ENCODE peak calls at places on chromosomes 16 and 17, in six cellular contexts. N is thoracic aorta, K is PC-3, L is cardiac fibroblast, D is fibroblast of lung, X is bronchial epithelial cell. I is an unnamed sample.

GRCh38 chr16:75764154-75764768 is 38.0 kb upstream of the CPHXL start:
- DNase-seq in L (peak), K (peak), X (peak), D (peak), N (no peak), I (peak)

GRCh38 chr17:78112508-78113471 is 15.8 kb downstream of the TMC6 start:
- DNase-seq in N (no peak), X (peak), L (peak), K (peak), D (peak), I (no peak)

GRCh38 chr16:16144416-16144815 is 78.9 kb downstream of the ABCC6 start:
- DNase-seq in N (no peak), D (no peak), L (no peak), K (peak), X (peak), I (no peak)

GRCh38 chr17:39209317-39210092 is 9.4 kb downstream of the RPL19 start:
- DNase-seq in L (peak), X (peak), K (no peak), D (peak), N (peak), I (no peak)

GRCh38 chr16:79661578-79661977 is 61.0 kb upstream of the MAF start:
- DNase-seq in N (no peak), X (no peak), K (no peak), L (no peak), D (no peak), I (no peak)

GRCh38 chr17:58331815-58332719 is 3.5 kb upstream of the TSPOAP1 start:
- DNase-seq in X (no peak), N (no peak), L (no peak), K (no peak), D (no peak), I (no peak)

GRCh38 chr17:47649972-47650524 is 329 bp downstream of the KPNB1 start:
- DNase-seq in X (peak), L (no peak), K (no peak), N (peak), D (no peak), I (no peak)

GRCh38 chr17:34739386-34739785 is 160.0 kb downstream of the TMEM132E start:
- DNase-seq in L (no peak), N (no peak), X (no peak), D (no peak), K (no peak), I (no peak)

DNA sequence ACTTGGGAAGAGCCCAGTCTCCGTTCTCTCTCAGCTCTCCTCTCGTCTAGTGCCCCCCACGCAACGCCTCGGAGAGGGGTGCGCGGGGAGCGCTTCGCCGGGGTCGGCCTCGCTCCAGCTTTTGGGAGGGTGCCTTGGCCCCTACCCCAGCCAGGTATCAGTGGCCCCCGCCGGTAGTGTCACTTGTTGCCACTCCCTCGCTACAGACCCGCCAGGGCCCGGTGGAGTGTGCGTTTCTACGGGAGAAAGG is 786 bp upstream of the CDH11 start:
- DNase-seq in D (no peak), X (no peak), N (no peak), K (no peak), L (no peak), I (no peak)
- H3K4me3 ChIP-seq in D (peak), X (peak), N (peak), K (peak), L (peak), I (peak)

GRCh38 chr17:45973943-45974859 is 24.8 kb upstream of the STH start:
- DNase-seq in K (no peak), L (no peak), N (no peak), D (no peak), X (no peak), I (no peak)
- TF ChIP-seq CTCF in K (no peak), L (no peak), N (no peak), D (no peak), X (no peak), I (no peak)

GRCh38 chr17:45227101-45227591 is 5.5 kb downstream of the FMNL1 start:
- DNase-seq in D (peak), X (no peak), N (no peak), L (no peak), K (no peak), I (no peak)
- H3K4me3 ChIP-seq in D (no peak), X (no peak), N (peak), L (no peak), K (no peak), I (no peak)

DNA sequence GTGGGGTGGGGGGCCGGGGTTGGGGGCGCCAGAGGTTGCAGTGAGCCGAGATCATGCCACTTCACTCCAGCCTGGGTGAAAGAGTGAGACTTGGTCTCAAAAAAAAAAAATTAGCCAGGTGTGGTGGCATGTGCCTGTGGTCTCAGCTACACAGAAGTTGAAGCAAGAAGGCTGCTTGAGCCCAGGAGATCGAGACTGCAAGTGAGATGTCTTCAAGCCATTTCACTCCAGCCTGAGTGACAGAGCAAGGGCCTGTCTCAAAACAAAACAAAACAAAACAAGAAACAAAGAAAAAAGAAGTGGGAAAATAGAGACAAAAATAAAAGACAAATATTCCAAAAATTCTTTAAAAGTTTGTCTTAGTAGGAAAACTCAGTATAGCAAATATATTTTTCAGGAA is 135.1 kb upstream of the CORO6 start:
- DNase-seq in N (no peak), K (no peak), X (no peak), L (no peak), D (no peak), I (no peak)
- TF ChIP-seq CTCF in N (no peak), K (no peak), X (no peak), L (no peak), D (no peak), I (no peak)

GRCh38 chr17:50266384-50267073 is 7.7 kb upstream of the TMEM92 start:
- DNase-seq in N (no peak), K (peak), L (peak), X (peak), D (peak), I (peak)
- H3K4me3 ChIP-seq in N (peak), K (no peak), L (peak), X (no peak), D (no peak), I (peak)

GRCh38 chr17:19812407-19812806 is 55.3 kb downstream of the ULK2 start:
- DNase-seq in K (peak), D (peak), L (peak), N (no peak), X (no peak), I (no peak)
- TF ChIP-seq CTCF in K (peak), D (peak), L (peak), N (no peak), X (peak), I (peak)

GRCh38 chr16:4059969-4060368 is 56.3 kb downstream of the ADCY9 start:
- DNase-seq in L (peak), N (no peak), K (no peak), X (no peak), D (no peak), I (no peak)

GRCh38 chr16:4067262-4068001 is 48.8 kb downstream of the ADCY9 start:
- DNase-seq in K (no peak), L (no peak), D (no peak), X (no peak), N (no peak), I (peak)

GRCh38 chr16:4062212-4062802 is 53.9 kb downstream of the ADCY9 start:
- DNase-seq in D (no peak), L (no peak), K (no peak), X (no peak), N (no peak), I (no peak)

GRCh38 chr16:4060823-4061222 is 55.4 kb downstream of the ADCY9 start:
- DNase-seq in N (no peak), K (no peak), L (no peak), D (peak), X (no peak), I (no peak)

DNA sequence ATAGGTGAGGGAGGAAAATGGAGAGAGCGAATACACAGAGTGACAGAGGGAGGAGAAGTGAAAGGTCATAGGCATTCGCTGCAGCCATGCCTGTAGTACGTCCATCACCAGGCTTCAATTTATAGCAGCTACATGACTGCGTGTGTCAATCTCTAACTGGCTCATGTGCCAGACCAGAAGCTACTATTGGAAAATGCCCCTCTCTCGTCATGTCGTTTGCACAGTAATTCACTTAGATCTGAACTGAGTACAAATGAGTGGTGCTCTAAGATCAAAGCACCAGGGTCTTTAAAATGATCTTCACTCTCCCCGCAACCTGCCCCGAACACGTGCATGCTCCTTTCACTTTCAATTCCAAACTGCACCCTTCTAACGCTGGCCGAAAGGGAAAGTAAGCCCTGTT is 51.3 kb downstream of the ADCY9 start:
- DNase-seq in D (no peak), X (peak), L (no peak), N (no peak), K (no peak), I (no peak)
- H3K4me3 ChIP-seq in D (no peak), X (peak), L (no peak), N (no peak), K (no peak), I (no peak)

DNA sequence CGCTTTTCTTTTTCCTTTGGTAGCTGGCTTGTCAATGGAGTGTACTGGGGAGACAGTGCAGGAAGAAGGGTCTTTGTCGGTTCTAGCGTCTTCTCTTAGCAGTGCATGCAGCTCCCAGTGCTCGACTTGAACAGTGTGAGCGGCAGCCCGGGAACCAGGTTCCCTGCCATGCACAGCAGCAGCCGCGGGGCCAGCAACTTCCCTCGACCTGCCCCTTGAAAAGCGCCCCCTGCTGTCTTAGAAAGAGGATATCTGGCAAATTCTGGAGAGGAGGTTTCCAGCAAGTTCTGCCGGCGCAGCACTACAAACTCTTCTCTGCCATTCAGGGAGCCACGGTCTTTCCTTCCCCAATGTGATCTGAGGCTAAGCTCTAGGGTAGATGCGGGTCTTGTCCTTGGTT is 451.5 kb downstream of the PMP22 start:
- DNase-seq in D (no peak), K (peak), X (no peak), N (no peak), L (peak), I (no peak)
- TF ChIP-seq CTCF in D (no peak), K (peak), X (no peak), N (no peak), L (no peak), I (no peak)

I was measured in AG09309.